ENCODE peak calls at places on chromosomes 16 and 17, in four cellular contexts. T, J, A and I are unnamed samples.

GRCh38 chr17:19497616-19498015 is 36.0 kb upstream of the SLC47A1 start:
- DNase-seq in T (no peak), J (no peak), A (no peak), I (no peak)

GRCh38 chr17:68103148-68103547 is 67.6 kb downstream of the KPNA2 start:
- DNase-seq in T (no peak), J (no peak), A (no peak), I (no peak)

GRCh38 chr17:70369296-70369855 is 200.0 kb downstream of the KCNJ2 start:
- DNase-seq in T (no peak), J (no peak), A (no peak), I (no peak)

GRCh38 chr16:48420437-48420836 is 35.2 kb upstream of the SIAH1 start:
- DNase-seq in T (no peak), J (no peak), A (no peak), I (no peak)

GRCh38 chr16:83925957-83926725 is 26.9 kb upstream of the OSGIN1 start:
- DNase-seq in T (no peak), J (no peak), A (no peak), I (no peak)

GRCh38 chr17:36614081-36614480 is 12.7 kb downstream of the MRM1 start:
- DNase-seq in T (no peak), J (no peak), A (no peak), I (no peak)

GRCh38 chr17:21198411-21198810 is 15.6 kb downstream of the TMEM11 start:
- DNase-seq in T (no peak), J (no peak), A (no peak), I (no peak)

GRCh38 chr16:50430076-50430475 is 61.3 kb upstream of the BRD7 start:
- DNase-seq in T (no peak), J (no peak), A (no peak), I (peak)

GRCh38 chr17:12927541-12928425 is 90.0 kb downstream of the ELAC2 start:
- DNase-seq in T (no peak), J (no peak), A (peak), I (peak)

GRCh38 chr17:12924614-12925013 is 93.2 kb downstream of the ELAC2 start:
- DNase-seq in T (no peak), J (no peak), A (no peak), I (no peak)

GRCh38 chr17:12927001-12927400 is 90.8 kb downstream of the ELAC2 start:
- DNase-seq in T (no peak), J (no peak), A (no peak), I (no peak)

GRCh38 chr17:12928736-12929135 is 89.1 kb downstream of the ELAC2 start:
- DNase-seq in T (peak), J (peak), A (no peak), I (peak)
- TF ChIP-seq CTCF in T (peak), J (peak), A (peak), I (peak)

GRCh38 chr17:7927596-7927995 is 2.1 kb downstream of the KCNAB3 start:
- DNase-seq in T (no peak), J (no peak), A (no peak), I (no peak)

GRCh38 chr17:7922499-7923289 is 6.6 kb upstream of the RNF227 start:
- DNase-seq in T (peak), J (peak), A (peak), I (peak)

DNA sequence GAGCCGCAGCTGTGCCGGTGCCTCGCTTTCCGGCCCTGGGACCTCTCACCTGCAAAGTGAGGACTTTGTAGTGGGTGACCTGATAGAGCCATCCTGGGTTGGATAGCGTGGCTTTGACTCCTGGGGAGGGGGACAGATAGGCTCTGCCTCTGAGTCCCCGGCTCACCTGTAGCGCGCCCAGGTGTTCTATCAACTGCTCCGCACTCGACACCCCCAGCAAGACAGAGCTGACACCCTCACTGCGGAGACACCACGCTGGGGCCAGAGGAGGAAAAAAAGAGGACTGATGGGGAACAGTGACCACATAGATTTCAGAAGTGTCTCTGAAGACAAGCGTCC is 6.4 kb downstream of the KCNAB3 start:
- DNase-seq in T (no peak), J (no peak), A (no peak), I (no peak)
- H3K4me3 ChIP-seq in T (no peak), J (no peak), A (peak), I (peak)

GRCh38 chr17:82128287-82128686 is 30.3 kb upstream of the FASN start:
- DNase-seq in T (no peak), J (no peak), A (no peak), I (no peak)

GRCh38 chr17:82127704-82128103 is 29.7 kb upstream of the FASN start:
- DNase-seq in T (no peak), J (no peak), A (no peak), I (no peak)

GRCh38 chr17:82127315-82127595 is 29.2 kb upstream of the FASN start:
- DNase-seq in T (no peak), J (no peak), A (no peak), I (no peak)

GRCh38 chr17:82126479-82127314 is 28.7 kb upstream of the FASN start:
- DNase-seq in T (no peak), J (no peak), A (no peak), I (no peak)

DNA sequence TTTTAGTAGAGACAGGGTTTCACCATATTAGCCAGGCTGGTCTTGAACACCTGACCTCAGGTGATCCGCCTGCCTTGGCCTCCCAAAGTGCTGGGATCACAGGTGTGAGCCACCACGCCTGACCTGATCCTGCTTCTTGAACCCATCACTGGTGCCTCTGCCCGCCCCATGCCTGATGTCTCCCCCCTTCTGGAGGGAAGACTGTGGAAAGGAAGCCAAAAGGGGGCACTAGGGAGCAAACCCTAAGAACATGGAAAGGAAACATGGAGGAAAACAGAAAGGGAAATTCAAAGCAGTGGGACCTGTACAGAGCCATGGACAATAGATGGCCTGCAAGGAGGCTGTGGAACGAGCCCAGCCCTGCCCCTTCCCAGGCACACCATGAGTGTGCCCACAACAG is 31.1 kb upstream of the FASN start:
- DNase-seq in T (no peak), J (no peak), A (no peak), I (no peak)
- TF ChIP-seq CTCF in T (peak), J (no peak), A (peak), I (no peak)

GRCh38 chr17:56699186-56699895 is 105.8 kb downstream of the NOG start:
- DNase-seq in T (peak), J (peak), A (peak), I (peak)
- H3K4me3 ChIP-seq in T (no peak), J (no peak), A (no peak), I (peak)

GRCh38 chr16:73872856-73873255 is 423.8 kb upstream of the PSMD7 start:
- DNase-seq in T (no peak), J (no peak), A (no peak), I (no peak)

GRCh38 chr16:73877148-73877547 is 419.5 kb upstream of the PSMD7 start:
- DNase-seq in T (no peak), J (no peak), A (no peak), I (no peak)

GRCh38 chr16:73873643-73874042 is 423.0 kb upstream of the PSMD7 start:
- DNase-seq in T (no peak), J (no peak), A (no peak), I (no peak)

GRCh38 chr16:73879621-73880020 is 417.0 kb upstream of the PSMD7 start:
- DNase-seq in T (no peak), J (no peak), A (no peak), I (no peak)

DNA sequence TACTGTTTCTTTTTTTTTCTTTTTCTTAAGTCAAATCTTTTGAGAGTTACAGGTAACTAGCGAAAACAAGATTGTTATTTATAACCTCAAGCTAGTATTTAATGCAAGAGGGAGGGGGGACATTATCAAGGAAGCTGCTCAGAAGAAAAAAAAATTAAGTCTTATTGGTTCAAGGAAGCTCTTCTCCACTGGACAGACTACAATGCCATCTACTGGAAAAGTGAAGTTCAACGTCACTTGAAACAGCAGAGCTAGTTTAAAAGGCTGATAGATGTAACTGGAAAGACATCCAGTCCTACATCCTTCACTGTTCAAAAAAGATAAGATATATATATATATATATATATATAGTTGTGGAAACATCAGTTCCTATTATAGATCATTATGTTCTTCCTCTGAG is 418.0 kb upstream of the PSMD7 start:
- DNase-seq in T (peak), J (peak), A (peak), I (peak)
- TF ChIP-seq CTCF in T (peak), J (peak), A (peak), I (peak)

GRCh38 chr17:29612404-29613370 is 10.0 kb downstream of the CORO6 start:
- DNase-seq in T (no peak), J (no peak), A (no peak), I (no peak)
- H3K4me3 ChIP-seq in T (no peak), J (no peak), A (no peak), I (no peak)

GRCh38 chr16:15810411-15810810 is 46.4 kb downstream of the MYH11 start:
- DNase-seq in T (no peak), J (no peak), A (no peak), I (peak)

GRCh38 chr16:15808071-15808470 is 48.8 kb downstream of the MYH11 start:
- DNase-seq in T (no peak), J (no peak), A (no peak), I (no peak)

GRCh38 chr16:15811416-15811777 is 45.4 kb downstream of the MYH11 start:
- DNase-seq in T (no peak), J (no peak), A (no peak), I (peak)

GRCh38 chr16:15810949-15811348 is 45.9 kb downstream of the MYH11 start:
- DNase-seq in T (no peak), J (no peak), A (no peak), I (no peak)

GRCh38 chr16:15811778-15812750 is 44.8 kb downstream of the MYH11 start:
- DNase-seq in T (peak), J (peak), A (peak), I (peak)
- TF ChIP-seq CTCF in T (no peak), J (no peak), A (no peak), I (peak)

DNA sequence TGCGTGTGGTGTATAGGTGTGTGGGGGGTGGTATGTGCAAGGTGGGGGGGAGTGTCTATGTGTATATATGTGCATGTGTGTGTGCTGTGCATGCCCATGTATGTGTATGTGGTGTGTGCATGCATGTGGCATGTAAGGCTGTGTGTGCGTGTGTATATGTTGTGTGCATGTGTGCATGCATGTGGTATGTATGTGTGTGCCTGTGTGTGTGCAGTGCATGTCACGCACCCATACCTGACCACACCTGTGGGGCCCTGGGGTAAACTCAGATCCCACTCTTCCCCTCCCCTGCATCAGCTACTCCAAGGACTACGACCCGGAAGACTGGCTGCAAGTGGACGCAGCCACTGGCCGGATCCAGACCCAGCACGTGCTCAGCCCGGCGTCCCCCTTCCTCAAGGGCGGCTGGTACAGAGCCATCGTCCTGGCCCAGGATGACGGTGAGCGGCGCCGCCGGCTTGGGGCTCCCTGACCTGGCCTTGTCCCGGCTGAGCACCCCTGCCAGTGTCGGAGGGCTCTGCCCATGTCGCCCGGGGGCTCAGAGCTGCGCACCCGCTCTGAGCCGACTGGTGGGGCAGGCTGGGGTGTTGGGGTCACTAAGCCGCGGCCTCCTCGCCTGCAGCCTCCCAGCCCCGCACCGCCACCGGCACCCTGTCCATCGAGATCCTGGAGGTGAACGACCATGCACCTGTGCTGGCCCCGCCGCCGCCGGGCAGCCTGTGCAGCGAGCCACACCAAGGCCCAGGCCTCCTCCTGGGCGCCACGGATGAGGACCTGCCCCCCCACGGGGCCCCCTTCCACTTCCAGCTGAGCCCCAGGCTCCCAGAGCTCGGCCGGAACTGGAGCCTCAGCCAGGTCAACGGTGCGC is 9.1 kb downstream of the SLC22A31 start:
- DNase-seq in T (peak), J (no peak), A (no peak), I (no peak)
- H3K4me3 ChIP-seq in T (no peak), J (no peak), A (no peak), I (peak)